ENCODE peak calls at places on chromosomes 1 and 21, in ten cellular contexts. H is stomach, Y is HCT116, Q is A673, E is dorsolateral prefrontal cortex, R is lower leg skin, J is cardiac fibroblast, I is ovary, A is mammary epithelial cell, M is left ventricle myocardium inferior. V is an unnamed sample.

GRCh38 chr1:206808615-206809014 is 36.3 kb upstream of the IL10 start:
- DNase-seq in H (no peak), Y (no peak), Q (peak; percentile 27), E (no peak), R (no peak), J (peak; percentile 66), I (no peak), A (no peak), M (no peak), V (no peak)

GRCh38 chr1:51924455-51924854 is 45.9 kb upstream of the NRDC start:
- DNase-seq in H (no peak), Y (no peak), Q (no peak), E (no peak), R (no peak), J (no peak), I (no peak), A (no peak), M (no peak), V (no peak)

GRCh38 chr1:226305184-226305583 is 3.8 kb downstream of the LIN9 start:
- DNase-seq in H (no peak), Y (no peak), Q (no peak), E (no peak), R (no peak), J (no peak), I (no peak), A (no peak), M (no peak), V (no peak)

GRCh38 chr1:114093624-114094302 is 59.9 kb downstream of the SYT6 start:
- DNase-seq in H (no peak), Y (peak; percentile 23), Q (no peak), E (no peak), R (no peak), J (no peak), I (no peak), A (peak; percentile 86), M (no peak), V (no peak)

GRCh38 chr1:7644086-7644485 is 127.0 kb upstream of the VAMP3 start:
- DNase-seq in H (no peak), Y (no peak), Q (no peak), E (no peak), R (no peak), J (no peak), I (no peak), A (no peak), M (no peak), V (no peak)

GRCh38 chr1:117631361-117631760 is 25.5 kb downstream of the TENT5C start:
- DNase-seq in H (no peak), Y (no peak), Q (no peak), E (no peak), R (no peak), J (no peak), I (no peak), A (no peak), M (no peak), V (no peak)

GRCh38 chr21:45333583-45334121 is 46.0 kb upstream of the POFUT2 start:
- DNase-seq in H (no peak), Y (no peak), Q (peak; percentile 72), E (no peak), R (no peak), J (no peak), I (peak; percentile 23), A (peak; percentile 37), M (peak; percentile 3), V (no peak)

GRCh38 chr1:220880726-220881506 is 1.7 kb downstream of the HLX start:
- DNase-seq in H (peak; percentile 52), Y (no peak), Q (no peak), E (no peak), R (no peak), J (peak; percentile 72), I (no peak), A (no peak), M (peak; percentile 70), V (no peak)

GRCh38 chr1:15997076-15997585 is 6.9 kb upstream of the SRARP start:
- DNase-seq in H (no peak), Y (no peak), Q (no peak), E (no peak), R (no peak), J (no peak), I (no peak), A (no peak), M (no peak), V (no peak)
- H3K4me3 ChIP-seq in H (no peak overlapping the region), Y (no peak overlapping the region), Q (no peak overlapping the region), E (no peak overlapping the region), R (no peak overlapping the region), J (no peak overlapping the region), I (no peak overlapping the region), A (no peak overlapping the region), M (no peak overlapping the region), V (no peak overlapping the region)

GRCh38 chr1:23421343-23421742 is 3.2 kb downstream of the TCEA3 start:
- DNase-seq in H (no peak), Y (no peak), Q (no peak), E (no peak), R (no peak), J (no peak), I (no peak), A (no peak), M (no peak), V (no peak)

GRCh38 chr1:23422955-23423354 is 1.6 kb downstream of the TCEA3 start:
- DNase-seq in H (no peak), Y (no peak), Q (no peak), E (no peak), R (no peak), J (peak; percentile 33), I (no peak), A (no peak), M (no peak), V (no peak)

GRCh38 chr1:23420778-23421177 is 3.8 kb downstream of the TCEA3 start:
- DNase-seq in H (no peak), Y (no peak), Q (no peak), E (no peak), R (no peak), J (no peak), I (no peak), A (no peak), M (no peak), V (no peak)

GRCh38 chr1:23422313-23422877 is 2.2 kb downstream of the TCEA3 start:
- DNase-seq in H (peak; percentile 76), Y (no peak), Q (peak; percentile 59), E (no peak), R (peak; percentile 95), J (peak; percentile 90), I (peak; percentile 85), A (peak; percentile 31), M (peak; percentile 78), V (peak; percentile 70)

DNA sequence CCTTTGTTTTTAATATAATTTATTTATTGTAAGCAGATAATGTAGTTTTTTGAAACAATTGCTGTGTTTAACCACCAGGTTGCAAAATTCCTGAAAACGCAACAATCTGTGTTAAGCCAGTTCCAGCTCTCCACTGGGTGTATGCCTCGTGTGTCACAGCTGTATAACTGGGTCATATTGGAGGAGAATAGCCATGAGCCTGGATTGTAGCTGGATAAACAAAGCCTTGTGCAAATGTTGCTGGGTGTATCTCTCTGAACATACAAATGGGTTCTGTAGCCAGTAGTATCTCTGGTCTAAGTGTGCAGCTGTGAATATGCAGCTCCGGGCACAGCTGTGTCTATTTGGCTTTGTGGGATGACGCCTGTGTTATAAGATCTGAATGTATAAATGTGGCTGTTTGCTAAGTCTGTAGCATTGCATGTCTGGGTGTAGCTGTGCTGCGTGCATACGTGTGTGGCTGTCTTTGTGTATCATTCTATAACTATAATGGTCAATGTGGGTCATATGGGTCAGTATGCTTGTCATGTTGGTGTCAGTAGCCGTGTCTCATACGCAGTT is 2.7 kb downstream of the TCEA3 start:
- DNase-seq in H (no peak), Y (no peak), Q (no peak), E (no peak), R (no peak), J (peak; percentile 68), I (no peak), A (no peak), M (no peak), V (peak; percentile 77)
- TF ChIP-seq CTCF in H (no peak), Y (no peak), Q (no peak), E (no peak), R (no peak), J (peak; percentile 25), I (peak; percentile 31), A (no peak), M (peak; percentile 29), V (no peak)

DNA sequence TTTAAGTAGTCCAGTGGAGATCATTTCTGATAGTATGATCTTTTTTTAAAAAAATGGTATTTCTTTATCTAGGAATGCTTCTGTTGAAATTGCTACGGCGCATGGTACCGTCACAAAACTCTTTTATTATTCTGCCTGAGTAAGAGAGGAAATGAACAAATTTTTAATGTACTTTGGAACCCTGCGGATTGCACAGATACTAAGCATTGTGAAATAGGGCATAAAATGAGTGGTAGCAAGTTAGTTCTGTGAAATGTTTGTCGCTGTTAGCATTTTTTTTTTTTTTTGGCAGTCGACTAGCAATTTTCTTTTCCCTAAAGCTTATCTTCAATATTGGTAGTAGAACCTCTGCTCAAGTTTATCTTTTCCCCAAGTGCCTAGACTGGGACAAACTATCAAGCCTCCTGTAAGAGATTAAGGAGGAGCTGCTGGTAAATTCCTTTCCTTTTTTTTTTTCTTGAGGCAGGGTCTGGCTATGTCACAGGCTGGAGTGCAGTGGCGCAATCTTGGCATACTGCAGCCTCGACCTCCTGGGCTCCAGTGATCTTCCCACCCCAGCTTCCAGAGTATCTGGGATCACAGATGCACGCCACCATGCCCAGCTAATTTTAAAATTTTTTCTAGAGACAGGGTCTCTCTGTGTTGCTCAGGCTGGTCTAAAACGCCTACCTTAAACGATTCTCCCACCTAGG is 2.2 kb downstream of the ITSN1 start:
- DNase-seq in H (no peak), Y (no peak), Q (peak; percentile 75), E (no peak), R (no peak), J (peak; percentile 90), I (no peak), A (no peak), M (no peak), V (no peak)
- H3K4me3 ChIP-seq in H (peak overlapping the region; percentile 97), Y (no peak overlapping the region), Q (peak overlapping the region; percentile 82), E (peak overlapping the region; percentile 87), R (no peak overlapping the region), J (peak overlapping the region; percentile 80), I (peak overlapping the region; percentile 3), A (no peak overlapping the region), M (peak overlapping the region; percentile 92), V (peak overlapping the region; percentile 85)

GRCh38 chr1:154955039-154955717 is 721 bp downstream of the PBXIP1 start:
- DNase-seq in H (peak; percentile 63), Y (no peak), Q (no peak), E (peak; percentile 69), R (no peak), J (peak; percentile 86), I (peak; percentile 59), A (peak; percentile 53), M (no peak), V (no peak)

GRCh38 chr1:154956557-154956956 is 658 bp upstream of the PBXIP1 start:
- DNase-seq in H (no peak), Y (no peak), Q (no peak), E (peak; percentile 61), R (no peak), J (no peak), I (peak; percentile 61), A (no peak), M (peak; percentile 56), V (no peak)

GRCh38 chr1:154957258-154957657 is 1.4 kb upstream of the PBXIP1 start:
- DNase-seq in H (no peak), Y (no peak), Q (no peak), E (no peak), R (no peak), J (no peak), I (no peak), A (no peak), M (no peak), V (no peak)

GRCh38 chr1:154954541-154954940 is 1.4 kb downstream of the PBXIP1 start:
- DNase-seq in H (no peak), Y (no peak), Q (no peak), E (no peak), R (no peak), J (no peak), I (no peak), A (no peak), M (no peak), V (no peak)

GRCh38 chr1:154955718-154956513 is at the start of gene PBXIP1:
- DNase-seq in H (peak; percentile 83), Y (peak; percentile 80), Q (peak; percentile 96), E (peak; percentile 82), R (peak; percentile 94), J (peak; percentile 93), I (peak; percentile 75), A (peak; percentile 85), M (peak; percentile 45), V (peak; percentile 83)
- TF ChIP-seq CTCF in H (no peak), Y (no peak), Q (peak; percentile 54), E (peak; percentile 35), R (no peak), J (peak; percentile 33), I (peak; percentile 9), A (peak; percentile 41), M (no peak), V (peak; percentile 27)